ENCODE peak calls at places on chromosomes 1 and 21, in seven cellular contexts. O is heart left ventricle, H is IMR-90, C is stomach, X is ovary, W is A549, V is tibial nerve. I is an unnamed sample. For H3K9me3, the result is how much of the 10 kb centered on the place peaks cover.

GRCh38 chr1:211944733-211945500 is 90.4 kb downstream of the INTS7 start:
- DNase-seq in O (peak), H (peak), C (peak), X (no peak), W (peak), V (no peak), I (peak)

GRCh38 chr1:32701951-32702598 is 495 bp downstream of the SYNC start:
- DNase-seq in O (peak), H (peak), C (no peak), X (peak), W (no peak), V (no peak), I (peak)

GRCh38 chr1:154954541-154954940 is 1.4 kb downstream of the PBXIP1 start:
- DNase-seq in O (no peak), H (no peak), C (no peak), X (no peak), W (no peak), V (no peak), I (no peak)

GRCh38 chr1:59357645-59358044 is 60.8 kb downstream of the FGGY start:
- DNase-seq in O (no peak), H (no peak), C (no peak), X (no peak), W (no peak), V (no peak), I (no peak)

GRCh38 chr1:91895832-91896556 is 10.0 kb upstream of the TGFBR3 start:
- DNase-seq in O (no peak), H (peak), C (no peak), X (no peak), W (no peak), V (no peak), I (no peak)

GRCh38 chr1:231924183-231924582 is 297.6 kb downstream of the DISC1 start:
- DNase-seq in O (no peak), H (no peak), C (no peak), X (no peak), W (no peak), V (no peak), I (no peak)

GRCh38 chr1:229874150-229874549 is 192.9 kb upstream of the GALNT2 start:
- DNase-seq in O (no peak), H (peak), C (no peak), X (no peak), W (peak), V (no peak), I (no peak)

GRCh38 chr1:1208713-1209433 is 2.5 kb upstream of the TNFRSF18 start:
- DNase-seq in O (peak), H (peak), C (no peak), X (peak), W (no peak), V (no peak), I (peak)

GRCh38 chr1:4221107-4221506 is 321.0 kb upstream of the C1orf174 start:
- DNase-seq in O (no peak), H (no peak), C (no peak), X (no peak), W (no peak), V (no peak), I (no peak)

GRCh38 chr1:224696891-224697765 is 81.0 kb downstream of the CNIH3 start:
- DNase-seq in O (no peak), H (peak), C (no peak), X (no peak), W (no peak), V (no peak), I (no peak)

GRCh38 chr1:2462819-2463218 is 13.3 kb upstream of the PLCH2 start:
- DNase-seq in O (no peak), H (no peak), C (no peak), X (no peak), W (no peak), V (no peak), I (no peak)

GRCh38 chr1:200894712-200895447 is at the start of gene INAVA:
- DNase-seq in O (no peak), H (no peak), C (peak), X (no peak), W (peak), V (no peak), I (no peak)

GRCh38 chr1:241592273-241592958 is 47.8 kb downstream of the CHML start:
- DNase-seq in O (no peak), H (peak), C (no peak), X (no peak), W (no peak), V (no peak), I (no peak)

GRCh38 chr1:97745912-97746311 is 174.9 kb downstream of the DPYD start:
- DNase-seq in O (no peak), H (peak), C (no peak), X (no peak), W (no peak), V (no peak), I (no peak)

GRCh38 chr1:31790641-31791091 is 25.2 kb downstream of the SPOCD1 start:
- DNase-seq in O (no peak), H (no peak), C (no peak), X (peak), W (no peak), V (no peak), I (peak)

GRCh38 chr1:201740086-201740541 is 88.8 kb upstream of the IPO9 start:
- DNase-seq in O (no peak), H (no peak), C (no peak), X (no peak), W (no peak), V (no peak), I (no peak)

GRCh38 chr1:35629051-35629450 is 12.3 kb downstream of the PSMB2 start:
- DNase-seq in O (no peak), H (no peak), C (no peak), X (no peak), W (no peak), V (no peak), I (no peak)

GRCh38 chr1:8497196-8497878 is 179.4 kb downstream of the SLC45A1 start:
- DNase-seq in O (no peak), H (peak), C (no peak), X (no peak), W (peak), V (no peak), I (no peak)

GRCh38 chr1:1779691-1780597 is 1.7 kb upstream of the NADK start:
- DNase-seq in O (peak), H (peak), C (peak), X (peak), W (no peak), V (peak), I (peak)

GRCh38 chr1:41920658-41921057 is 1.9 kb upstream of the HIVEP3 start:
- DNase-seq in O (no peak), H (peak), C (no peak), X (no peak), W (peak), V (no peak), I (no peak)

GRCh38 chr1:110440877-110441276 is 10.1 kb upstream of the PROK1 start:
- DNase-seq in O (no peak), H (peak), C (no peak), X (peak), W (no peak), V (no peak), I (no peak)

GRCh38 chr1:230425252-230426061 is 675 bp downstream of the PGBD5 start:
- DNase-seq in O (no peak), H (no peak), C (no peak), X (peak), W (no peak), V (no peak), I (no peak)

GRCh38 chr1:245915406-245915805 is 591.7 kb downstream of the SMYD3 start:
- DNase-seq in O (no peak), H (no peak), C (no peak), X (no peak), W (no peak), V (no peak), I (no peak)

GRCh38 chr1:12276225-12276624 is 46.4 kb downstream of the VPS13D start:
- DNase-seq in O (no peak), H (peak), C (peak), X (no peak), W (peak), V (no peak), I (no peak)

GRCh38 chr21:41518757-41519156 is 10.8 kb upstream of the TMPRSS2 start:
- DNase-seq in O (no peak), H (no peak), C (no peak), X (no peak), W (no peak), V (no peak), I (no peak)

GRCh38 chr1:246567258-246568235 is 1.3 kb downstream of the CNST start:
- DNase-seq in O (no peak), H (peak), C (no peak), X (no peak), W (peak), V (no peak), I (no peak)

GRCh38 chr1:17514776-17515175 is 24.7 kb upstream of the ARHGEF10L start:
- DNase-seq in O (no peak), H (no peak), C (no peak), X (no peak), W (no peak), V (no peak), I (no peak)

GRCh38 chr1:4110888-4111287 is 210.8 kb upstream of the C1orf174 start:
- DNase-seq in O (no peak), H (no peak), C (no peak), X (no peak), W (no peak), V (no peak), I (peak)

GRCh38 chr21:36792505-36792967 is 93.6 kb downstream of the SIM2 start:
- DNase-seq in O (no peak), H (peak), C (no peak), X (no peak), W (peak), V (no peak), I (no peak)

GRCh38 chr1:21655748-21656147 is 13.4 kb downstream of the RAP1GAP start:
- DNase-seq in O (no peak), H (no peak), C (no peak), X (no peak), W (peak), V (no peak), I (no peak)

GRCh38 chr1:36609241-36610027 is 126.7 kb upstream of the CSF3R start:
- DNase-seq in O (no peak), H (peak), C (peak), X (no peak), W (peak), V (no peak), I (peak)

GRCh38 chr1:174836543-174836942 is 163.2 kb upstream of the CACYBP start:
- DNase-seq in O (no peak), H (peak), C (no peak), X (no peak), W (no peak), V (no peak), I (no peak)

GRCh38 chr1:47262787-47263413 is 30.9 kb upstream of the TAL1 start:
- DNase-seq in O (no peak), H (peak), C (peak), X (no peak), W (peak), V (no peak), I (no peak)

GRCh38 chr1:203037509-203038190 is 11.4 kb downstream of the PPFIA4 start:
- DNase-seq in O (no peak), H (no peak), C (no peak), X (no peak), W (no peak), V (no peak), I (no peak)
- H3K27ac ChIP-seq in O (peak), H (no peak), C (no peak), X (no peak), W (peak), V (no peak), I (no peak)

DNA sequence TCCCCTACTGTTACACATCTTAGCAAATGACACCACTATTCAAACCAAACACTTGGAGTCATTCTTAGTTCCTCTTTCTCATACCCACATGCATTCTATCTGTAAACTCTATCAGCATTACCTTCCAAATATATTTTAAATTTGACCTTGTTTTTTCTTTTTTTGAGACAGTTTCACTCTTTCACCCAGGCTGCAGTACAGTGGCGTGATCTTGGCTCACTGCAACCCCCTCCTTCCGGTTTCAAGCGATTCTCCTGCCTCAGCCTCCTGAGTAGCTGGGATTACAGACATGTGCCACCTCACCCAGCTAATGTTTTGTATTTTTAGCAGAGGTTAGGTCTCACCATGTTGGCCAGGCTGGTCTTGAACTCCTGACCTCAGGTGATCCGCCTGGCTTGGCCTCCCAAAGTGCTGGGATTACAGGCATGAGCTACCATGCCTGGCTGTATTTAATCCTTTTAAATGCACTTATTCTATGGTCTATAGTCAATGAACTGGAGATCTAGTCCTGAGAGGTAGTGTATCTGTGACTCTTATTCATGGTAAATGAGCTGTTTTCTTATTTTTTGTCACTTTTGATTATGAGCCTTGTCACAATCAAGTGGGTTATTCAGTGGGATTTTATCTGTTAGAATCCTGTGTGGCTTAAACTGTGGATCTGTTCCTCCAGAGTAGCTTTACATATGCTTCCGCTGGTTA is 73.1 kb downstream of the GATAD2B start:
- DNase-seq in O (no peak), H (no peak), C (no peak), X (no peak), W (no peak), V (no peak), I (peak)
- TF ChIP-seq POLR2A in O (no peak), H (no peak), C (no peak), X (no peak), W (no peak), V (no peak), I (no peak)

GRCh38 chr21:21897275-21897883 is 899.2 kb downstream of the NCAM2 start:
- DNase-seq in O (no peak), H (no peak), C (no peak), X (no peak), W (no peak), V (no peak), I (no peak)
- H3K9me3 ChIP-seq in O (under half), H (under half), C (under half), X (under half), W (under half), V (under half), I (under half)

GRCh38 chr1:107771377-107771776 is 193.6 kb downstream of the VAV3 start:
- DNase-seq in O (no peak), H (no peak), C (no peak), X (no peak), W (no peak), V (no peak), I (no peak)

GRCh38 chr1:107766533-107766932 is 198.4 kb downstream of the VAV3 start:
- DNase-seq in O (no peak), H (no peak), C (no peak), X (no peak), W (no peak), V (no peak), I (no peak)

GRCh38 chr1:107767156-107767582 is 197.8 kb downstream of the VAV3 start:
- DNase-seq in O (no peak), H (no peak), C (no peak), X (no peak), W (no peak), V (no peak), I (no peak)

GRCh38 chr1:107762751-107763390 is 202.1 kb downstream of the VAV3 start:
- DNase-seq in O (no peak), H (no peak), C (no peak), X (no peak), W (no peak), V (no peak), I (no peak)

DNA sequence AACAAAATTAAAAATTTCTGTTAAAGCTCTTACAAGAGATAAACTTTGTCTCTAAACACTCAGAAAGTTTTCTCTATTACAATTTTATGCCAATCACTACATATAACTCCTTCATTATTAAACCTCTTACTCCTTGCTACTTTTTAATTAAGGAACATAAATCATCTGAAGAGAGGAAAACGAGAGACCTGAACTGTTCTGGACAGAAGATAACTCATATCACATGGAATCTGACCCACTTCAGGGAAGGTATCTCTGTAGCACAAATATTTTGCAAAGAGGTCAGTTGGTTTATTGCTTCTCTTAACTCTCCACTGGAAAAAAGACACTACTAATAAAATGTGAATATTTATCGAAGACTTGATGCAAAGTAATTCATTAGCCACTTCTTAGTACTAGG is 199.5 kb downstream of the VAV3 start:
- DNase-seq in O (no peak), H (no peak), C (no peak), X (no peak), W (no peak), V (no peak), I (no peak)
- H3K27ac ChIP-seq in O (no peak), H (no peak), C (no peak), X (no peak), W (no peak), V (no peak), I (no peak)

GRCh38 chr1:102365074-102365473 is 368.3 kb upstream of the OLFM3 start:
- DNase-seq in O (no peak), H (no peak), C (no peak), X (no peak), W (no peak), V (no peak), I (no peak)
- TF ChIP-seq POLR2A in O (no peak), H (no peak), C (no peak), X (no peak), W (no peak), V (no peak), I (no peak)

GRCh38 chr21:25097648-25098047 is 509.6 kb downstream of the MRPL39 start:
- DNase-seq in O (no peak), H (no peak), C (no peak), X (no peak), W (no peak), V (no peak), I (no peak)

GRCh38 chr21:25094695-25095094 is 512.6 kb downstream of the MRPL39 start:
- DNase-seq in O (no peak), H (no peak), C (no peak), X (no peak), W (no peak), V (no peak), I (no peak)

GRCh38 chr21:25092441-25093011 is 514.8 kb downstream of the MRPL39 start:
- DNase-seq in O (no peak), H (no peak), C (no peak), X (no peak), W (no peak), V (no peak), I (no peak)
- H3K9me3 ChIP-seq in O (under half), H (under half), C (under half), X (under half), W (under half), V (under half), I (under half)

GRCh38 chr1:179954494-179955317 is at the start of gene CEP350:
- DNase-seq in O (peak), H (peak), C (peak), X (peak), W (peak), V (peak), I (peak)

GRCh38 chr1:179958359-179958758 is 3.7 kb downstream of the CEP350 start:
- DNase-seq in O (no peak), H (no peak), C (no peak), X (no peak), W (no peak), V (no peak), I (no peak)

GRCh38 chr1:179953974-179954493 is 576 bp upstream of the CEP350 start:
- DNase-seq in O (peak), H (peak), C (no peak), X (no peak), W (peak), V (no peak), I (peak)

GRCh38 chr1:179955731-179956130 is 1.1 kb downstream of the CEP350 start:
- DNase-seq in O (no peak), H (no peak), C (no peak), X (no peak), W (no peak), V (no peak), I (no peak)

GRCh38 chr1:179955318-179955638 is 668 bp downstream of the CEP350 start:
- DNase-seq in O (peak), H (peak), C (no peak), X (no peak), W (peak), V (no peak), I (no peak)
- H3K27ac ChIP-seq in O (peak), H (peak), C (peak), X (peak), W (peak), V (peak), I (peak)

GRCh38 chr1:193120604-193121166 is 1.1 kb upstream of the CDC73 start:
- DNase-seq in O (no peak), H (no peak), C (no peak), X (no peak), W (no peak), V (no peak), I (no peak)

GRCh38 chr1:193123751-193124150 is 1.9 kb downstream of the CDC73 start:
- DNase-seq in O (no peak), H (no peak), C (no peak), X (no peak), W (no peak), V (no peak), I (no peak)

GRCh38 chr1:193118803-193119730 is 2.8 kb upstream of the CDC73 start:
- DNase-seq in O (no peak), H (no peak), C (no peak), X (no peak), W (no peak), V (no peak), I (no peak)

GRCh38 chr1:193125369-193125768 is 3.5 kb downstream of the CDC73 start:
- DNase-seq in O (no peak), H (no peak), C (no peak), X (no peak), W (no peak), V (no peak), I (no peak)

DNA sequence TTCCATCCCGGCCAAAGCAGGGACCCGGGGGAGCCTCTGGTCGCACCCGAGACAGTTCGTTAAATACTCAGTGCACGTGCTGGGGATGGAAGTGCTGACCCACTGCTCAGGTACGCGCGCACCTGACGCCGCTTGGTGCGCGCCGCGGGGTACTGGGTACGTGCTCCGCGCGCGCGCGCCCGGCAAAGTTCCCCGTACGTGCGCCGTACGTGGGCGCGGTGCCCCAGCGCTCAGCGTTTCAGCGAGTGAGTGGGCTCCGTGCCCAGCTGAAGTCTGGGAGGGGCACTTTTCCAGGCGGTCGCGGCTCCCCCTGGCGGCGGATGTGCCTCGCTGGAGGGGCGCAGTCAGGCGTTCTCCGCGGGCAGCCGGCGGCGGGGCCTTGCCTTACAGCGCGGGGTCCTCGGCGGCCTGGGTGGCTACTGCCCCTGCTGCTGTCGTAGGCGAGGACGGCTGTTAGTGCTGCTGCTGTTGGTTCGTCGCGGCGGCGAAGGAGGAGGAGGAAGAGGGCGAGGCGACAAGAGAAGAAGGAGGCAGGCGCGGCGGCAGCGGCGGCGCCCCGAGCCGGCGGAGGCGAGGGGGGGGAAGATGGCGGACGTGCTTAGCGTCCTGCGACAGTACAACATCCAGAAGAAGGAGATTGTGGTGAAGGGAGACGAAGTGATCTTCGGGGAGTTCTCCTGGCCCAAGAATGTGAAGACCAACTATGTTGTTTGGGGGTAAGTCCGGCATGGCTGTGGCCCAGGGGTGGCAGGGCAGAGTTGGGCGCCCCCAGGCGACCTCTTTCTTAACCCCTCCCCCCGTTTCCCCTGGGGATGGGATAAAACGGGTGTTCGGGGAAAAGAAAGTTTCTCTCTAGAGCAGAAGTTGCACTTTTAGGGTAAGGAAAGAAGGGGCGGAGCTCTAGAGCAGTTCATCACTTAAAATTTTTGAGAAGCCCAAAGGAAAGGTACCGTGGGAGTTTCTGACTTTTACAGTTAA is at the start of gene CDC73:
- DNase-seq in O (peak), H (peak), C (peak), X (peak), W (peak), V (peak), I (peak)
- TF ChIP-seq POLR2A in O (no peak), H (peak), C (no peak), X (peak), W (peak), V (peak), I (peak)